ENCODE peak calls at places on chromosomes 13 and 19, in seven cellular contexts. C is CD14-positive monocyte, M is brain microvascular endothelial cell, X is mucosa of descending colon, W is fibroblast of pulmonary artery, J is upper lobe of right lung, F is lower lobe of right lung. Q is an unnamed sample.

GRCh38 chr19:51342631-51343569 is 961 bp upstream of the VSIG10L start:
- DNase-seq in C (no peak), M (no peak), X (peak), W (no peak), J (no peak), F (no peak), Q (no peak)

GRCh38 chr19:507286-508203 is at the start of gene TPGS1:
- DNase-seq in C (no peak), M (peak), X (peak), W (peak), J (peak), F (peak), Q (peak)

GRCh38 chr19:48963371-48964204 is 1.5 kb upstream of the FTL start:
- DNase-seq in C (peak), M (no peak), X (peak), W (peak), J (peak), F (peak), Q (peak)

GRCh38 chr19:16301999-16302694 is 22.5 kb upstream of the KLF2 start:
- DNase-seq in C (no peak), M (no peak), X (no peak), W (peak), J (no peak), F (no peak), Q (peak)

GRCh38 chr13:59677966-59678814 is 485.5 kb downstream of the DIAPH3 start:
- DNase-seq in C (no peak), M (peak), X (no peak), W (peak), J (no peak), F (no peak), Q (no peak)

GRCh38 chr13:44188257-44188656 is 185.4 kb upstream of the SERP2 start:
- DNase-seq in C (no peak), M (peak), X (no peak), W (peak), J (no peak), F (no peak), Q (no peak)

GRCh38 chr19:56150358-56150757 is 9.3 kb downstream of the ZNF444 start:
- DNase-seq in C (no peak), M (no peak), X (no peak), W (no peak), J (no peak), F (no peak), Q (no peak)

GRCh38 chr13:101915333-101915732 is 462.9 kb downstream of the ITGBL1 start:
- DNase-seq in C (no peak), M (no peak), X (no peak), W (no peak), J (no peak), F (no peak), Q (no peak)

GRCh38 chr13:111037838-111038397 is 77.2 kb upstream of the ARHGEF7 start:
- DNase-seq in C (no peak), M (no peak), X (no peak), W (no peak), J (no peak), F (no peak), Q (no peak)

GRCh38 chr19:58543826-58544590 is at the start of gene TRIM28:
- DNase-seq in C (peak), M (peak), X (peak), W (peak), J (peak), F (peak), Q (peak)

GRCh38 chr13:110274687-110275086 is 32.3 kb downstream of the COL4A1 start:
- DNase-seq in C (no peak), M (no peak), X (no peak), W (no peak), J (no peak), F (no peak), Q (no peak)

GRCh38 chr19:42363614-42364346 is 26.3 kb downstream of the CNFN start:
- DNase-seq in C (peak), M (no peak), X (no peak), W (no peak), J (no peak), F (no peak), Q (no peak)

GRCh38 chr19:3387645-3388589 is 21.5 kb downstream of the NFIC start:
- DNase-seq in C (no peak), M (no peak), X (peak), W (no peak), J (peak), F (peak), Q (peak)

GRCh38 chr19:32404939-32405430 is 585 bp upstream of the DPY19L3 start:
- DNase-seq in C (no peak), M (peak), X (peak), W (peak), J (peak), F (peak), Q (peak)

GRCh38 chr19:56900573-56901097 is 60.1 kb upstream of the PEG3 start:
- DNase-seq in C (no peak), M (no peak), X (no peak), W (no peak), J (no peak), F (no peak), Q (no peak)

GRCh38 chr19:39157275-39157996 is 31.9 kb downstream of the PAK4 start:
- DNase-seq in C (no peak), M (peak), X (no peak), W (no peak), J (no peak), F (no peak), Q (no peak)

GRCh38 chr19:16117594-16118033 is 5.9 kb downstream of the RAB8A start:
- DNase-seq in C (no peak), M (no peak), X (no peak), W (no peak), J (no peak), F (no peak), Q (peak)

GRCh38 chr13:47114030-47114429 is 217.2 kb upstream of the HTR2A start:
- DNase-seq in C (no peak), M (peak), X (no peak), W (peak), J (no peak), F (no peak), Q (no peak)

GRCh38 chr19:44748426-44749254 is at the start of gene BCL3:
- DNase-seq in C (peak), M (no peak), X (peak), W (peak), J (peak), F (peak), Q (peak)

GRCh38 chr13:34129422-34129821 is 311.5 kb downstream of the RFC3 start:
- DNase-seq in C (no peak), M (no peak), X (no peak), W (no peak), J (no peak), F (no peak), Q (no peak)

GRCh38 chr13:44078806-44079378 is 199.2 kb downstream of the LACC1 start:
- DNase-seq in C (no peak), M (no peak), X (no peak), W (no peak), J (no peak), F (no peak), Q (no peak)

GRCh38 chr13:101325423-101325822 is 90.9 kb downstream of the NALCN start:
- DNase-seq in C (no peak), M (no peak), X (no peak), W (no peak), J (no peak), F (no peak), Q (no peak)

GRCh38 chr13:102309110-102309509 is 92.7 kb downstream of the FGF14 start:
- DNase-seq in C (no peak), M (no peak), X (no peak), W (no peak), J (peak), F (peak), Q (no peak)

GRCh38 chr19:40612831-40613668 is 11.9 kb downstream of the LTBP4 start:
- DNase-seq in C (no peak), M (peak), X (peak), W (peak), J (peak), F (peak), Q (peak)

GRCh38 chr19:41373993-41374392 is 2.3 kb upstream of the TMEM91 start:
- DNase-seq in C (no peak), M (peak), X (peak), W (peak), J (peak), F (peak), Q (peak)

GRCh38 chr19:47032171-47032811 is 12.7 kb downstream of the NPAS1 start:
- DNase-seq in C (no peak), M (no peak), X (peak), W (no peak), J (peak), F (peak), Q (no peak)

GRCh38 chr19:38653028-38653571 is 5.7 kb downstream of the ACTN4 start:
- DNase-seq in C (no peak), M (no peak), X (peak), W (peak), J (no peak), F (no peak), Q (no peak)

GRCh38 chr13:101576977-101577376 is 124.5 kb downstream of the ITGBL1 start:
- DNase-seq in C (no peak), M (no peak), X (no peak), W (no peak), J (no peak), F (no peak), Q (no peak)

GRCh38 chr19:34321735-34322134 is 43.3 kb upstream of the GPI start:
- DNase-seq in C (no peak), M (no peak), X (no peak), W (no peak), J (no peak), F (no peak), Q (no peak)

GRCh38 chr13:61086052-61086451 is 329.6 kb downstream of the PCDH20 start:
- DNase-seq in C (no peak), M (no peak), X (no peak), W (no peak), J (no peak), F (no peak), Q (no peak)

GRCh38 chr13:52892925-52893324 is 44.5 kb upstream of the PCDH8 start:
- DNase-seq in C (no peak), M (no peak), X (no peak), W (no peak), J (no peak), F (no peak), Q (no peak)

GRCh38 chr13:101757446-101758039 is 305.1 kb downstream of the ITGBL1 start:
- DNase-seq in C (no peak), M (no peak), X (no peak), W (peak), J (no peak), F (no peak), Q (no peak)

GRCh38 chr13:46010148-46010547 is 42.4 kb downstream of the ZC3H13 start:
- DNase-seq in C (no peak), M (no peak), X (no peak), W (peak), J (no peak), F (no peak), Q (no peak)

GRCh38 chr19:3526507-3527244 is 12.3 kb upstream of the TEKTIP1 start:
- DNase-seq in C (no peak), M (no peak), X (no peak), W (no peak), J (no peak), F (no peak), Q (no peak)

GRCh38 chr19:54481326-54481930 is 8.3 kb upstream of the CDC42EP5 start:
- DNase-seq in C (no peak), M (no peak), X (no peak), W (peak), J (no peak), F (no peak), Q (no peak)

GRCh38 chr13:99908129-99908805 is 63.3 kb downstream of the ZIC5 start:
- DNase-seq in C (no peak), M (no peak), X (no peak), W (no peak), J (no peak), F (no peak), Q (no peak)

GRCh38 chr19:30167206-30167903 is 204.8 kb upstream of the ZNF536 start:
- DNase-seq in C (no peak), M (no peak), X (no peak), W (no peak), J (no peak), F (no peak), Q (no peak)

GRCh38 chr19:47158879-47159509 is 28.4 kb downstream of the SAE1 start:
- DNase-seq in C (no peak), M (peak), X (no peak), W (peak), J (no peak), F (no peak), Q (no peak)

GRCh38 chr13:26034018-26034417 is 17.8 kb downstream of the SHISA2 start:
- DNase-seq in C (no peak), M (no peak), X (no peak), W (no peak), J (no peak), F (no peak), Q (no peak)
- TF ChIP-seq CTCF in C (no peak), M (no peak), X (no peak), W (no peak), J (no peak), F (no peak), Q (no peak)

DNA sequence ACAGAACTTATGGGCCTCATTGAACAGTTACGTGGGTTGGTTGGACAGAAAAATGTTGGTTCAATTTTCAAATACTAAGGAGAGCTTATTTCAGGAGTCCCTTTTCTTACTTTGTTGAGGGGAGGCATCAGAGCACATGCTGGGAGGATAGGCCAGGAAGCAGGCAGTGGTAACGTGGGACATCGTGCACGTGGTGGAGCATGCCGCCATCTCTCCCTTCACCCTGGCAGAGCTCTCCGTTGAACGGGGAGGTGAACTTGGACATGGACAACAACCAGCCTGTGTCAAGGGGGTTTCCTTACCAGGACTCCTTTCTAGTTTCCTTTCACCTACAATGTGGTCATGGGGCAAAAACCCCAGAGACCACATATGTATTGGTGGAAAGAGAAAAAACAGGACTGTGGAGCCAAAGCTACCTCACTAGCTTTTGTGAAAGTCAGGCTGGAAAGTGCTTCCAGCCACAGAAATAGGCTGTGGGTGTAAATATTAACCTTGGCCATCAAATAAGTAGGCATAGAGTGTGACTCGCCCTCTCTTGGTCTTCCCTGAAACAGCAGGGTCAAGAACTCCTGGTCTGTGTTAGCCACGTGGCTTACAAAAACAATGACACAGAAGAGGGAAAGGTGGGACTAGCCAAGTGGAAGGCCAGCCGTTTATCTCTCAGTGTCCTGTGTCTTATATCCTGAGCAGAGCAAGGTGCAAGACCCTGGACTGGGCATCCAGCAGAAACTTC is 14.4 kb downstream of the MICOS13 start:
- DNase-seq in C (no peak), M (peak), X (no peak), W (peak), J (no peak), F (peak), Q (no peak)
- TF ChIP-seq CTCF in C (no peak), M (peak), X (no peak), W (peak), J (no peak), F (no peak), Q (no peak)

GRCh38 chr13:31069808-31070544 is 91.7 kb downstream of the HSPH1 start:
- DNase-seq in C (no peak), M (no peak), X (no peak), W (no peak), J (no peak), F (no peak), Q (no peak)

GRCh38 chr13:31073859-31074718 is 87.6 kb downstream of the HSPH1 start:
- DNase-seq in C (no peak), M (peak), X (no peak), W (peak), J (no peak), F (no peak), Q (no peak)

GRCh38 chr13:31074750-31075149 is 87.0 kb downstream of the HSPH1 start:
- DNase-seq in C (no peak), M (no peak), X (no peak), W (no peak), J (no peak), F (no peak), Q (no peak)

GRCh38 chr13:31068119-31068423 is 93.6 kb downstream of the HSPH1 start:
- DNase-seq in C (no peak), M (no peak), X (no peak), W (no peak), J (no peak), F (no peak), Q (no peak)

DNA sequence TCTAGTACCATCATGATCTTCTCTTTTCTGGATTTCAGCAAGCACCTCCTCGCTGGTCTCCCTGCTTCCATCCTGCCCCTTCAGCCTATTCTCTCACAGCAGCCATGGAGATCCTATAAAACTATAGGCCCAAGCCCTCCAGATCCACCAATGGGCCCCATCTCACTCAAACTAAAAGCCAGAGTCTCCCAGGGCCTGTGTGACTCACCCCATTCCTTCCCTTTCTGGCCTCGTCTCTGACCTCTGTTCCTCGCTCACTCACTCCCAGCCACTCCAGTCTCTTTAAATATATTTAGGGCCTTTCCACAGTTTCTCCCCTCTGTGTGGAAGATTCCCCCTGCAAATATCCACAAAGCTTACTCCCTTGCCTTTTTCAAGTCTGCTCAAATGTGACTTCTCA is 89.7 kb downstream of the HSPH1 start:
- DNase-seq in C (no peak), M (peak), X (no peak), W (peak), J (no peak), F (no peak), Q (no peak)
- TF ChIP-seq CTCF in C (no peak), M (no peak), X (no peak), W (no peak), J (no peak), F (no peak), Q (no peak)

GRCh38 chr13:33072282-33072681 is 56.1 kb downstream of the KL start:
- DNase-seq in C (no peak), M (no peak), X (no peak), W (peak), J (no peak), F (no peak), Q (no peak)

GRCh38 chr13:33070713-33071112 is 54.5 kb downstream of the KL start:
- DNase-seq in C (no peak), M (no peak), X (no peak), W (no peak), J (no peak), F (no peak), Q (no peak)

GRCh38 chr13:33072759-33073158 is 56.5 kb downstream of the KL start:
- DNase-seq in C (no peak), M (no peak), X (no peak), W (no peak), J (no peak), F (no peak), Q (no peak)

GRCh38 chr13:33066329-33066728 is 50.1 kb downstream of the KL start:
- DNase-seq in C (no peak), M (no peak), X (no peak), W (no peak), J (no peak), F (no peak), Q (no peak)

DNA sequence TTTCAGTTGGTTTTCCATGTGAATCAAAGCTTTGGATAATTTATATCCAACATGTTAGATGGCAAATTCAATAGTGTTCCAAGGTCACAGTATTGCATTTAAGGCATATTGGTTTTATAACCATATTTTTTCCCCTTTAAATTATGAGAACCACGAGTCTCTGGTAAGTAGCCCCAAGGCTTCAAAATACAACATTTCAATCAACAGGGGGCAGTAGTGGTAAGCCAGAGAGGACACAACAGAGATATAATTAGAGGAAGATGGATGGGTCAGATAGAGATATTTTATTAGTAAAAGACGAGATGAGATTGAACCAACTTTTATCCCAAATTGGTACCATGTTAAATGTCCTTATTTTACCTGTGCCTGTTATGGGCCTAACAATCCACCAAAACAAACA is 53.1 kb downstream of the KL start:
- DNase-seq in C (no peak), M (no peak), X (no peak), W (no peak), J (no peak), F (no peak), Q (no peak)
- TF ChIP-seq CTCF in C (peak), M (no peak), X (no peak), W (peak), J (peak), F (peak), Q (peak)

GRCh38 chr13:49253310-49253709 is 5.6 kb downstream of the CDADC1 start:
- DNase-seq in C (no peak), M (no peak), X (no peak), W (no peak), J (no peak), F (no peak), Q (no peak)

GRCh38 chr13:49253997-49254396 is 6.3 kb downstream of the CDADC1 start:
- DNase-seq in C (no peak), M (no peak), X (no peak), W (no peak), J (no peak), F (no peak), Q (no peak)

GRCh38 chr13:49247722-49248432 is at the start of gene CDADC1:
- DNase-seq in C (peak), M (peak), X (peak), W (peak), J (peak), F (peak), Q (peak)

GRCh38 chr13:49246850-49247721 is 639 bp upstream of the CDADC1 start:
- DNase-seq in C (peak), M (no peak), X (no peak), W (no peak), J (no peak), F (no peak), Q (no peak)

GRCh38 chr13:49248433-49249002 is 793 bp downstream of the CDADC1 start:
- DNase-seq in C (no peak), M (peak), X (no peak), W (no peak), J (no peak), F (peak), Q (no peak)
- TF ChIP-seq CTCF in C (no peak), M (peak), X (no peak), W (peak), J (no peak), F (no peak), Q (no peak)

GRCh38 chr13:28138012-28138755 is at the start of gene PAN3:
- DNase-seq in C (peak), M (peak), X (peak), W (peak), J (peak), F (peak), Q (peak)
- TF ChIP-seq CTCF in C (no peak), M (no peak), X (no peak), W (peak), J (peak), F (peak), Q (peak)

GRCh38 chr19:13119654-13120053 is 1.6 kb downstream of the NACC1 start:
- DNase-seq in C (no peak), M (no peak), X (no peak), W (no peak), J (no peak), F (no peak), Q (no peak)
- TF ChIP-seq CTCF in C (no peak), M (no peak), X (no peak), W (no peak), J (no peak), F (no peak), Q (no peak)

GRCh38 chr13:22079961-22080360 is 409.1 kb downstream of the FGF9 start:
- DNase-seq in C (no peak), M (no peak), X (no peak), W (no peak), J (no peak), F (no peak), Q (no peak)
- TF ChIP-seq CTCF in C (no peak), M (no peak), X (no peak), W (no peak), J (no peak), F (no peak), Q (no peak)

GRCh38 chr19:9940778-9941177 is 4.5 kb upstream of the OLFM2 start:
- DNase-seq in C (no peak), M (peak), X (no peak), W (no peak), J (no peak), F (no peak), Q (no peak)
- TF ChIP-seq CTCF in C (no peak), M (no peak), X (no peak), W (no peak), J (no peak), F (no peak), Q (no peak)

GRCh38 chr19:8525401-8525684 is 11.4 kb upstream of the ZNF414 start:
- DNase-seq in C (no peak), M (no peak), X (no peak), W (no peak), J (no peak), F (no peak), Q (no peak)
- TF ChIP-seq CTCF in C (no peak), M (peak), X (peak), W (peak), J (no peak), F (peak), Q (peak)